ENCODE peak calls at places on chromosomes 12 and 14, in eight cellular contexts. D is stimulated activated CD8-positive, alpha-beta memory T cell treated with anti-CD3 and anti-CD28 coated beads, Interleukin-2, amount 100 ng/mL, for 1 hour; K is lung; U is fibroblast of lung; H is activated CD4-positive, alpha-beta T cell treated with anti-CD3 and anti-CD28 coated beads for 1 hour; L is HL-60; A is AG20443; Z is EL. P is an unnamed sample.

GRCh38 chr12:79927772-79928474 is 7.0 kb downstream of the PPP1R12A start:
- DNase-seq in D (peak), K (no peak), U (peak), H (no peak), L (peak), A (peak), Z (peak), P (no peak)

GRCh38 chr12:26226629-26227375 is 31.4 kb downstream of the SSPN start:
- DNase-seq in D (no peak), K (no peak), U (peak), H (no peak), L (peak), A (peak), Z (peak), P (no peak)

GRCh38 chr14:53054457-53054856 is 98.7 kb downstream of the DDHD1 start:
- DNase-seq in D (no peak), K (no peak), U (peak), H (no peak), L (no peak), A (peak), Z (peak), P (no peak)

GRCh38 chr12:6337958-6338406 is 3.9 kb downstream of the TNFRSF1A start:
- DNase-seq in D (no peak), K (no peak), U (peak), H (no peak), L (no peak), A (no peak), Z (no peak), P (no peak)

GRCh38 chr12:93441617-93442410 is at the start of gene UBE2N:
- DNase-seq in D (peak), K (peak), U (peak), H (peak), L (peak), A (peak), Z (peak), P (peak)

GRCh38 chr12:96014932-96015599 is 18.9 kb upstream of the HAL start:
- DNase-seq in D (no peak), K (no peak), U (no peak), H (no peak), L (no peak), A (no peak), Z (no peak), P (no peak)

GRCh38 chr14:96139879-96140278 is 64.8 kb upstream of the BDKRB2 start:
- DNase-seq in D (no peak), K (no peak), U (peak), H (no peak), L (no peak), A (peak), Z (peak), P (no peak)

GRCh38 chr14:36426836-36427235 is 93.2 kb downstream of the NKX2-1 start:
- DNase-seq in D (no peak), K (no peak), U (peak), H (no peak), L (no peak), A (no peak), Z (no peak), P (no peak)

GRCh38 chr14:85178869-85179268 is 351.1 kb upstream of the FLRT2 start:
- DNase-seq in D (no peak), K (no peak), U (no peak), H (no peak), L (no peak), A (no peak), Z (no peak), P (no peak)

GRCh38 chr14:32637582-32637981 is 301.1 kb upstream of the NPAS3 start:
- DNase-seq in D (no peak), K (no peak), U (peak), H (no peak), L (no peak), A (no peak), Z (no peak), P (no peak)

GRCh38 chr14:101547961-101548669 is 13.2 kb upstream of the DIO3 start:
- DNase-seq in D (no peak), K (no peak), U (no peak), H (no peak), L (no peak), A (no peak), Z (no peak), P (no peak)